ENCODE peak calls at places on chromosomes 13 and 19, in five cellular contexts. Y, J, M, N and S are unnamed samples. For H3K27me3, the result is how much of the 10 kb centered on the place peaks cover.

GRCh38 chr13:30156270-30156669 is 151.1 kb downstream of the KATNAL1 start:
- DNase-seq in N (no peak), M (no peak), Y (no peak), J (no peak), S (no peak)

GRCh38 chr13:104011505-104012270 is 945.5 kb upstream of the SLC10A2 start:
- DNase-seq in N (peak), Y (no peak), M (no peak), J (no peak), S (peak)

GRCh38 chr19:29255912-29256311 is 43.0 kb upstream of the UQCRFS1 start:
- DNase-seq in M (no peak), Y (no peak), J (no peak), N (no peak), S (no peak)

GRCh38 chr19:35872180-35872579 is 3.8 kb downstream of the APLP1 start:
- DNase-seq in Y (no peak), N (no peak), J (no peak), M (no peak), S (no peak)

GRCh38 chr13:30520571-30520970 is 54.8 kb upstream of the HMGB1 start:
- DNase-seq in J (no peak), Y (no peak), M (no peak), N (no peak), S (no peak)

GRCh38 chr19:35318679-35319448 is 10.1 kb upstream of the CD22 start:
- DNase-seq in J (no peak), M (peak), N (peak), Y (peak), S (no peak)

GRCh38 chr19:35673121-35673804 is 6.9 kb downstream of the UPK1A start:
- DNase-seq in M (peak), J (peak), Y (no peak), N (peak), S (peak)

GRCh38 chr13:106443625-106444024 is 91.8 kb downstream of the EFNB2 start:
- DNase-seq in N (no peak), Y (no peak), J (no peak), M (no peak), S (no peak)

GRCh38 chr19:35309481-35310279 is 17.7 kb downstream of the MAG start:
- DNase-seq in J (no peak), N (peak), M (peak), Y (no peak), S (no peak)

GRCh38 chr19:10416083-10416379 is 4.3 kb upstream of the PDE4A start:
- DNase-seq in M (no peak), Y (no peak), N (no peak), J (no peak), S (no peak)

GRCh38 chr19:10418281-10419199 is 1.8 kb upstream of the PDE4A start:
- DNase-seq in J (peak), Y (no peak), N (no peak), M (peak), S (peak)

GRCh38 chr19:10419200-10419645 is 1.1 kb upstream of the PDE4A start:
- DNase-seq in N (no peak), Y (no peak), J (peak), M (peak), S (peak)

GRCh38 chr19:10416380-10417257 is 3.7 kb upstream of the PDE4A start:
- DNase-seq in N (peak), M (peak), J (peak), Y (peak), S (peak)

GRCh38 chr19:10417598-10418280 is 2.6 kb upstream of the PDE4A start:
- DNase-seq in M (peak), N (no peak), J (peak), Y (no peak), S (peak)
- H3K27me3 ChIP-seq in M (half or more), N (under half), J (under half), Y (under half), S (under half)

GRCh38 chr13:51025245-51025872 is 85.7 kb downstream of the C13orf42 start:
- DNase-seq in Y (no peak), J (no peak), M (no peak), N (no peak), S (no peak)
- H3K27me3 ChIP-seq in Y (under half), J (under half), M (under half), N (under half), S (under half)

DNA sequence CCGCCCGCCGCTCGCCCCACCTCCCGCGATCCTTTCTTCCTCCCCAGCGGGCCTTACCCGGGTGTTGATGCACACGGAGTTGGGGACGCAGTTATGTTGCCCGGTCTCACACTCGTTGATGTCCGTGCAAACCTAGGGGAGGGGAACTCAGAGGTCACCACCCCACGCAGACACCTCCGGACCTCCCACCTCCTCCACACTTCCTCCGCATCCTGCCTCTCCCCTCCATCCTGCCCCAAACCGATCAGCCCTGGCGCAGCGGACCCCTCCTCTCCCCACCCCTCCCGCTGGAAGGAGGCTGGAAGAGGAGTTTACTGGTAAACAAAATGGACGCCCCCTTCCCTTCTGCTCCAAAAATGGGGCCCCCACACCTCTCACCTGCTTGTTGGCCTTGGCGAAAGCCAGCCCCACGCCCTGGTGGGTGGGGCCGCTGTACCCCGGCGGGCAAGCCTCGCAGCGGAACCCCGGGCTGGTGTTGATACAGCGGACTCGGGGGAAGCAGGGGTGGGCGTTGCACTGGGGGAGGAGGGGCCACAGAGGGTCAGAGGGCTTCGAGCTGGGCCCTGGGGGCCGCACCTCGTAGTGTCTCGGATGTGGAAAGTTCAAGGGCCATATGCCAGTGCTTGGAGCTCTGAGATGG is 2.2 kb downstream of the COMP start:
- DNase-seq in N (no peak), Y (no peak), J (no peak), M (peak), S (no peak)
- H3K27me3 ChIP-seq in N (under half), Y (under half), J (half or more), M (half or more), S (half or more)

GRCh38 chr13:112072531-112073244 is 5.7 kb downstream of the SOX1 start:
- DNase-seq in J (no peak), M (peak), N (no peak), Y (no peak), S (no peak)

GRCh38 chr13:112073245-112074138 is 6.5 kb downstream of the SOX1 start:
- DNase-seq in N (no peak), J (no peak), M (peak), Y (no peak), S (no peak)

GRCh38 chr13:112069727-112070300 is 2.9 kb downstream of the SOX1 start:
- DNase-seq in Y (no peak), M (no peak), J (no peak), N (no peak), S (no peak)

GRCh38 chr13:112071011-112071901 is 4.3 kb downstream of the SOX1 start:
- DNase-seq in Y (no peak), M (no peak), J (no peak), N (no peak), S (no peak)

DNA sequence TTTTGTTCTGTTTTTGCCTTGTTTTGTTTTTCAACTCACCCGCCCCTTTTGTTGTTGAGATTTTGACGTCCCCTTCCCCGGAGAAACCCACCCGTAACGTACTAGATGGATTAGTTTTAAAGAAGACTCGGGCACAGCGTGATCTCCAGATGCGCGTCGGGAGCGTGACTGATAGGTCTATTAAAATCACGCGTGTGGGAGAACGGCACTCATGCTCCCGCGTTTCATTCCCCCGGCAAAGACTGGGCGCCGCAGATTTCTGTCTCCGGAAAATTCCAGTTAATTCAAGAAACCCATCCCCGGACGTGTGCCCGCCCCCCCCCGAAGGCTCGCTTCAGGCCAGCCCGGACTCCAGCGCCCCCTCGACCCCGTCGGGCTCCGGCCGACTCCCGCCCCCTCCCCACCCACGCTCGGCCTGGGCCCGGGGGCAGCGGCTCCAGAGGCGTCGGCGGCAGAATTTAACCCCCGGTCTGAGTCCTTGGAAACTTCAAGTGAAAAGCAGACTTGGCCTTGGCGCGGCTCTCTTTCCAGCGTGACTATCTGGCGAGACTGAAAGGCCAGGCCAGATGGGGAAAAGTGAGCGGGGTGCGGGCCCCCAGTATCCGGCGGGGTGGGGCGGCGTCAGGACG is 5.1 kb downstream of the SOX1 start:
- DNase-seq in J (no peak), Y (no peak), N (no peak), M (peak), S (no peak)
- H3K27me3 ChIP-seq in J (half or more), Y (under half), N (under half), M (half or more), S (half or more)

DNA sequence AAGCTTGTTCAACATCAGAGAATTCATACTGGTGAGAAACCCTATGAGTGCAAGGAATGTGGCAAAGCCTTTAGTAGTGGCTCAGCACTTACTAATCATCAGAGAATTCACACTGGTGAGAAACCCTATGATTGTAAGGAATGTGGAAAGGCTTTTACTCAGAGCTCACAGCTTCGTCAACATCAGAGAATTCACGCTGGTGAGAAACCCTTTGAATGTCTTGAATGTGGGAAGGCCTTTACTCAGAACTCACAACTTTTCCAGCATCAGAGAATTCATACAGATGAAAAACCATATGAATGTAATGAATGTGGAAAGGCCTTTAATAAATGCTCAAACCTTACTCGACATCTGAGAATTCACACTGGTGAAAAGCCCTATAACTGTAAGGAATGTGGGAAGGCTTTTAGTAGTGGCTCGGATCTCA is 25.2 kb downstream of the ZNF383 start:
- DNase-seq in M (no peak), N (no peak), J (no peak), Y (no peak), S (no peak)
- H3K27me3 ChIP-seq in M (under half), N (under half), J (under half), Y (under half), S (under half)

DNA sequence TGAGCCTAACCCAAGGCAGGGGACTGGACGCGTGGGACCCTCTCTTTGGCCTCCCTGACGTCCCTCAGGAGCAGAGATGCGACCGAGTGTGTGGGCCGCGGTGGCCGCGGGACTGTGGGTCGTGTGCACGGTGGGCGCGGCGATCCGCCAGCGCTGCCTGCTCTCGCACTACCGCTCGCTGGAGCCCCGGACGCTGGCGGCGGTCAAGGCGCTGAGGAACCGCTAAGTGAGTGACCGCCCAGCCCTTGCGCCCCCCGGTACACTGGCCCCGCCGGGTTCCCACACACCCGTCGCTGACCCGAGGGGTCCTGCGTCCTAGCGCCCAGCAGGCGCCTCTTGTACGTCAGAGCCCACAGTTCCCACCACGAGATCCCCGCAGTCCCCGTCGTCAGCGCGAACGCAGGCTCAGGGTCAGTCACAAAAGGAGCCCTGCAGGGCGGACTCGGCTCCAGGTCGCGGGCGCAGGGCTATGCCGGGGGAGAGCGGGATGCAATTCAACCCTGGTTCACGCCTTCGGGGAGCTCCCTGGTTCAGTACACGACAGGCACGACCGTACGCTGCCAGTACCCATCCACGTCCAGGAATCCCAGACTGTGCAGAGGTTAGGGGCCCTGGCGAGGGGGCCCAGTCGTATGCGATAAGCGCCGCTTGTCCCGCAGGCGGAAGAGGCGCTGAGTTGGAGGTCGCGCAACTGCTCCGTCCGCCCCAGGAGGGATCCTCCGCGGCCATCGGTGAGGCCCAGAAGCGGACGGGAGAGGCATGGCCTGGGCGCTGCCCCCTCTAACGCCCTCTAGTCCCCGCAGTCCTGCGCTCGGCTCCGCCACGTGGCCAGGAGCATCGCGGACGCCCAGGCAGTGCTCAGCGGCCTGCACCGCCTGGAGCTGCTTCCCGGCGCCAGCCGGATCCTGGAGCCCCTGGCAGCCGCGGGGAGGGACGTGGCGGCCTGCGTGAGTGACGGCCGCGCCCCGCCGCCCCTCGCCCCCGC is 3.6 kb upstream of the IFNL2 start:
- DNase-seq in M (peak), J (no peak), N (no peak), Y (no peak), S (peak)
- H3K27me3 ChIP-seq in M (under half), J (under half), N (under half), Y (under half), S (under half)